ENCODE peak calls at places on chromosome 21, in six cellular contexts. One of them, this sample, is unnamed.

GRCh38 chr21:33099131-33099530 is 29.2 kb downstream of the OLIG1 start:
- DNase-seq in sigmoid colon: no peak
- DNase-seq in suprapubic skin: no peak
- DNase-seq in ovary: no peak
- DNase-seq in A549: no peak
- DNase-seq in SK-N-SH: no peak
- DNase-seq in this sample: no peak

GRCh38 chr21:31647650-31648049 is 11.8 kb upstream of the SOD1 start:
- DNase-seq in SK-N-SH: no peak
- DNase-seq in suprapubic skin: no peak
- DNase-seq in A549: no peak
- DNase-seq in sigmoid colon: no peak
- DNase-seq in ovary: no peak
- DNase-seq in this sample: no peak

GRCh38 chr21:33937931-33938339 is 22.3 kb upstream of the ATP5PO start:
- DNase-seq in A549: no peak
- DNase-seq in suprapubic skin: no peak
- DNase-seq in sigmoid colon: no peak
- DNase-seq in ovary: no peak
- DNase-seq in SK-N-SH: no peak
- DNase-seq in this sample: no peak

GRCh38 chr21:32578107-32578691 is 7.1 kb downstream of the TCP10L start:
- DNase-seq in ovary: no peak
- DNase-seq in suprapubic skin: no peak
- DNase-seq in A549: peak
- DNase-seq in sigmoid colon: no peak
- DNase-seq in SK-N-SH: peak
- DNase-seq in this sample: no peak

GRCh38 chr21:32993894-32994293 is 31.8 kb upstream of the OLIG2 start:
- DNase-seq in sigmoid colon: no peak
- DNase-seq in A549: no peak
- DNase-seq in SK-N-SH: no peak
- DNase-seq in ovary: no peak
- DNase-seq in suprapubic skin: no peak
- DNase-seq in this sample: no peak

GRCh38 chr21:36193200-36193599 is 36.6 kb downstream of the DOP1B start:
- DNase-seq in ovary: no peak
- DNase-seq in sigmoid colon: no peak
- DNase-seq in A549: no peak
- DNase-seq in SK-N-SH: no peak
- DNase-seq in suprapubic skin: no peak
- DNase-seq in this sample: no peak

GRCh38 chr21:32705901-32706300 is 21.9 kb downstream of the SYNJ1 start:
- DNase-seq in sigmoid colon: no peak
- DNase-seq in SK-N-SH: no peak
- DNase-seq in suprapubic skin: no peak
- DNase-seq in ovary: no peak
- DNase-seq in A549: no peak
- DNase-seq in this sample: no peak

GRCh38 chr21:27571706-27572105 is 604.8 kb upstream of the ADAMTS5 start:
- DNase-seq in suprapubic skin: no peak
- DNase-seq in sigmoid colon: no peak
- DNase-seq in SK-N-SH: no peak
- DNase-seq in ovary: no peak
- DNase-seq in A549: no peak
- DNase-seq in this sample: no peak

GRCh38 chr21:29238967-29239289 is 59.8 kb upstream of the BACH1 start:
- DNase-seq in ovary: no peak
- DNase-seq in SK-N-SH: no peak
- DNase-seq in sigmoid colon: no peak
- DNase-seq in A549: no peak
- DNase-seq in suprapubic skin: no peak
- DNase-seq in this sample: no peak

GRCh38 chr21:25708467-25709065 is 26.1 kb downstream of the ATP5PF start:
- DNase-seq in SK-N-SH: peak
- DNase-seq in suprapubic skin: no peak
- DNase-seq in A549: peak
- DNase-seq in sigmoid colon: no peak
- DNase-seq in ovary: peak
- DNase-seq in this sample: peak

GRCh38 chr21:29299906-29300546 is 1.3 kb downstream of the BACH1 start:
- DNase-seq in SK-N-SH: peak
- DNase-seq in A549: peak
- DNase-seq in suprapubic skin: no peak
- DNase-seq in ovary: peak
- DNase-seq in sigmoid colon: peak
- DNase-seq in this sample: peak

GRCh38 chr21:25709684-25710265 is 24.9 kb downstream of the ATP5PF start:
- DNase-seq in sigmoid colon: no peak
- DNase-seq in suprapubic skin: no peak
- DNase-seq in ovary: no peak
- DNase-seq in A549: no peak
- DNase-seq in SK-N-SH: no peak
- DNase-seq in this sample: no peak

GRCh38 chr21:34537838-34538237 is 25.8 kb upstream of the KCNE1 start:
- DNase-seq in suprapubic skin: no peak
- DNase-seq in ovary: no peak
- DNase-seq in SK-N-SH: no peak
- DNase-seq in A549: no peak
- DNase-seq in sigmoid colon: no peak
- DNase-seq in this sample: no peak

GRCh38 chr21:25997788-25998611 is 172.6 kb downstream of the APP start:
- DNase-seq in sigmoid colon: no peak
- DNase-seq in ovary: no peak
- DNase-seq in SK-N-SH: no peak
- DNase-seq in suprapubic skin: no peak
- DNase-seq in A549: no peak
- DNase-seq in this sample: peak

GRCh38 chr21:27060190-27060589 is 93.3 kb upstream of the ADAMTS5 start:
- DNase-seq in A549: no peak
- DNase-seq in ovary: no peak
- DNase-seq in sigmoid colon: no peak
- DNase-seq in SK-N-SH: no peak
- DNase-seq in suprapubic skin: no peak
- DNase-seq in this sample: no peak

GRCh38 chr21:32475162-32475812 is 62.8 kb downstream of the EVA1C start:
- DNase-seq in A549: peak
- DNase-seq in suprapubic skin: no peak
- DNase-seq in ovary: no peak
- DNase-seq in sigmoid colon: no peak
- DNase-seq in SK-N-SH: no peak
- DNase-seq in this sample: no peak

GRCh38 chr21:31299291-31300147 is 44.5 kb downstream of the TIAM1 start:
- DNase-seq in A549: no peak
- DNase-seq in ovary: no peak
- DNase-seq in SK-N-SH: no peak
- DNase-seq in sigmoid colon: no peak
- DNase-seq in suprapubic skin: no peak
- DNase-seq in this sample: no peak

GRCh38 chr21:22363504-22363903 is 1365.3 kb downstream of the NCAM2 start:
- DNase-seq in SK-N-SH: no peak
- DNase-seq in ovary: no peak
- DNase-seq in A549: no peak
- DNase-seq in suprapubic skin: no peak
- DNase-seq in sigmoid colon: no peak
- DNase-seq in this sample: no peak

GRCh38 chr21:35648512-35648911 is 411.8 kb downstream of the SETD4 start:
- DNase-seq in suprapubic skin: no peak
- DNase-seq in A549: no peak
- DNase-seq in SK-N-SH: no peak
- DNase-seq in sigmoid colon: no peak
- DNase-seq in ovary: no peak
- DNase-seq in this sample: peak

GRCh38 chr21:21232320-21232719 is 234.1 kb downstream of the NCAM2 start:
- DNase-seq in A549: no peak
- DNase-seq in sigmoid colon: no peak
- DNase-seq in ovary: no peak
- DNase-seq in suprapubic skin: no peak
- DNase-seq in SK-N-SH: peak
- DNase-seq in this sample: no peak

GRCh38 chr21:30684506-30684905 is 34.1 kb downstream of the KRTAP21-3 start:
- DNase-seq in ovary: no peak
- DNase-seq in suprapubic skin: no peak
- DNase-seq in sigmoid colon: no peak
- DNase-seq in A549: no peak
- DNase-seq in SK-N-SH: no peak
- DNase-seq in this sample: no peak

GRCh38 chr21:31729622-31730343 is 2.1 kb downstream of the SCAF4 start:
- DNase-seq in ovary: no peak
- DNase-seq in suprapubic skin: no peak
- DNase-seq in A549: no peak
- DNase-seq in sigmoid colon: no peak
- DNase-seq in SK-N-SH: no peak
- DNase-seq in this sample: no peak

GRCh38 chr21:38811257-38811656 is 5.5 kb downstream of the ETS2 start:
- DNase-seq in sigmoid colon: no peak
- DNase-seq in A549: peak
- DNase-seq in ovary: no peak
- DNase-seq in suprapubic skin: no peak
- DNase-seq in SK-N-SH: no peak
- DNase-seq in this sample: no peak

GRCh38 chr21:45439171-45439872 is 34.4 kb downstream of the COL18A1 start:
- DNase-seq in A549: peak
- DNase-seq in sigmoid colon: peak
- DNase-seq in suprapubic skin: peak
- DNase-seq in ovary: peak
- DNase-seq in SK-N-SH: peak
- DNase-seq in this sample: peak
- TF ChIP-seq EP300 in A549: no peak
- TF ChIP-seq EP300 in sigmoid colon: no peak
- TF ChIP-seq EP300 in suprapubic skin: no peak
- TF ChIP-seq EP300 in ovary: peak
- TF ChIP-seq EP300 in SK-N-SH: no peak
- TF ChIP-seq EP300 in this sample: peak

DNA sequence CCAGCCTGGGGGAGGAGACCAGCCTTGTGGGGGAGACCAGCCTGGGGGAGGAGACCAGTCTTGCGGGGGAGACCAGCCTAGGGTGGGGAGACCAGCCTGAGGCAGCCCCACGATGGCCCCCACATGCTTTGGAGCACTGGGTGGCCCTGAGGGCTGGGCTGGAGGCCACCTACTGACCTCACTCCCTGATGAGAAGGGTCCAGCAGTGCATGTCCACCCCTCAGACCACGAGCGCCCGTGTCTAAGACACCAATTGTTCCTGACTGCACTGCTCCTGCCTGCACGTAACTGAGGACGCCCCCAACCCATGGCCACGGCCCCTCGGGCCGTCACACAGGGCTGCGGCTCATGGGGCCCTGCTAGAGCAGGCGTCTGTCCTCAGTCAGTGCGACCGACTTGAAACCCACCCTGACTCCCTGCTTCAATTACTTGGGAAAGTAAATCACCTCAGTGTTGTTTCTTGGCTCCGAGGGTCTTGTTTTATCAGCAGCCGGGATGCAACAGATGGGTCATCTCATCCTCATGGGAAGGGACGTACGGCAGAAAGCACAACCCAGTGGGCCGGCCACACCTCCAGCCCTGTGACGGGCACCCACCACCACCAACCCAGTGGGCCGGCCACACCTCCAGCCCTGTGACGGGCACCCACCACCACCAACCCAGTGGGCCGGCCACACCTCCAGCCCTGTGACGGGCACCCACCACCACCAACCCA is at the start of gene SPATC1L:
- DNase-seq in suprapubic skin: peak
- DNase-seq in sigmoid colon: peak
- DNase-seq in ovary: peak
- DNase-seq in A549: no peak
- DNase-seq in SK-N-SH: peak
- DNase-seq in this sample: peak
- H3K4me3 ChIP-seq in suprapubic skin: peak
- H3K4me3 ChIP-seq in sigmoid colon: peak
- H3K4me3 ChIP-seq in ovary: peak
- H3K4me3 ChIP-seq in A549: no peak
- H3K4me3 ChIP-seq in SK-N-SH: peak
- H3K4me3 ChIP-seq in this sample: peak

GRCh38 chr21:45926281-45926680 is 55.3 kb upstream of the COL6A1 start:
- DNase-seq in ovary: no peak
- DNase-seq in SK-N-SH: no peak
- DNase-seq in suprapubic skin: no peak
- DNase-seq in sigmoid colon: no peak
- DNase-seq in A549: no peak
- DNase-seq in this sample: no peak
- TF ChIP-seq CTCF in ovary: no peak
- TF ChIP-seq CTCF in SK-N-SH: peak
- TF ChIP-seq CTCF in suprapubic skin: no peak
- TF ChIP-seq CTCF in sigmoid colon: no peak
- TF ChIP-seq CTCF in A549: no peak
- TF ChIP-seq CTCF in this sample: no peak

GRCh38 chr21:37365657-37366487 is 701 bp upstream of the DYRK1A start:
- DNase-seq in suprapubic skin: peak
- DNase-seq in ovary: peak
- DNase-seq in SK-N-SH: no peak
- DNase-seq in sigmoid colon: peak
- DNase-seq in A549: peak
- DNase-seq in this sample: peak
- TF ChIP-seq EP300 in suprapubic skin: peak
- TF ChIP-seq EP300 in ovary: no peak
- TF ChIP-seq EP300 in SK-N-SH: no peak
- TF ChIP-seq EP300 in sigmoid colon: no peak
- TF ChIP-seq EP300 in A549: no peak
- TF ChIP-seq EP300 in this sample: no peak

DNA sequence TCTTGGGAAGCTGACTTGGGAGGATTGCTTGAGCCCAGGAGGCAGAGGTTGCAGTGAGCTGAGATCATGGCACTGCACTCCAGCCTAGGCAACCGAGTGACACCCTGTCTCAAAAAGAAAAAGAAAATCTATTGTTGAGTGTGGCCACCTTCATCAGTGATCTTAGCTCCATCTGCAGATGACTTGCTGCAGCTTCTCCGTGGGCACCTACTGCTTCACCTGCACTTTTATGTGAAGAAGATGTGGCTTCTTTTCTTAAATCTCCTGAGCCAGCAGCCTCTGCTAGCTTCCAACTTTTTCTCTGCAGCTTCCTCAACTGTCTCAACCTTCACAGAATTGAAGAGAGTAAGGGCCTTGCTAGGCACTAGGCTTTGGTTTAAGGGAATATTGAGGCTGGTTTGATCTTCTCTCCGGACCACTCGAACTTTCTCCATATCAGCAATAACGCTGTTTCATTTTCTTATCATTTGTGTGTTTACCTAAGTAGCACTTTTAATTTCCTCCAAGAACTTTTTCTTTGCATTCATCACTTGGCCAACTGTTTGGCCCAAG is 28.0 kb downstream of the AGPAT3 start:
- DNase-seq in suprapubic skin: no peak
- DNase-seq in SK-N-SH: no peak
- DNase-seq in ovary: no peak
- DNase-seq in A549: no peak
- DNase-seq in sigmoid colon: no peak
- DNase-seq in this sample: no peak
- H3K4me3 ChIP-seq in suprapubic skin: no peak
- H3K4me3 ChIP-seq in SK-N-SH: no peak
- H3K4me3 ChIP-seq in ovary: no peak
- H3K4me3 ChIP-seq in A549: no peak
- H3K4me3 ChIP-seq in sigmoid colon: no peak
- H3K4me3 ChIP-seq in this sample: no peak